ENCODE peak calls at places on chromosomes 16 and 17, in four cellular contexts. D is cardiac fibroblast, R is neural crest cell, W is heart right ventricle. K is an unnamed sample.

GRCh38 chr16:73616186-73616585 is 568.3 kb upstream of the ZFHX3 start:
- DNase-seq in D (no peak), R (no peak), W (no peak), K (peak)

GRCh38 chr17:4101799-4102405 is 40.9 kb downstream of the ZZEF1 start:
- DNase-seq in D (no peak), R (no peak), W (no peak), K (no peak)

GRCh38 chr16:12252616-12253015 is 276.1 kb downstream of the SNX29 start:
- DNase-seq in D (no peak), R (no peak), W (peak), K (no peak)

GRCh38 chr16:31099860-31100638 is 5.5 kb upstream of the VKORC1 start:
- DNase-seq in D (peak), R (no peak), W (no peak), K (peak)

GRCh38 chr17:50763716-50764450 is 3.4 kb downstream of the ANKRD40CL start:
- DNase-seq in D (no peak), R (no peak), W (no peak), K (no peak)

GRCh38 chr17:29151567-29151966 is 28.6 kb downstream of the MYO18A start:
- DNase-seq in D (peak), R (peak), W (no peak), K (peak)

GRCh38 chr16:68993885-68994284 is 111.6 kb upstream of the HAS3 start:
- DNase-seq in D (peak), R (no peak), W (no peak), K (peak)

GRCh38 chr16:59635674-59636073 is 901.6 kb upstream of the GOT2 start:
- DNase-seq in D (peak), R (no peak), W (no peak), K (no peak)

GRCh38 chr16:24497405-24497804 is 42.0 kb upstream of the RBBP6 start:
- DNase-seq in D (peak), R (no peak), W (no peak), K (peak)

GRCh38 chr17:35486920-35487727 is 38.6 kb upstream of the SLFN13 start:
- DNase-seq in D (peak), R (no peak), W (peak), K (peak)

GRCh38 chr17:58352843-58353719 is 1.1 kb upstream of the SUPT4H1 start:
- DNase-seq in D (peak), R (no peak), W (peak), K (no peak)

GRCh38 chr17:7351665-7352558 is at the start of gene KCTD11:
- DNase-seq in D (peak), R (peak), W (peak), K (peak)

DNA sequence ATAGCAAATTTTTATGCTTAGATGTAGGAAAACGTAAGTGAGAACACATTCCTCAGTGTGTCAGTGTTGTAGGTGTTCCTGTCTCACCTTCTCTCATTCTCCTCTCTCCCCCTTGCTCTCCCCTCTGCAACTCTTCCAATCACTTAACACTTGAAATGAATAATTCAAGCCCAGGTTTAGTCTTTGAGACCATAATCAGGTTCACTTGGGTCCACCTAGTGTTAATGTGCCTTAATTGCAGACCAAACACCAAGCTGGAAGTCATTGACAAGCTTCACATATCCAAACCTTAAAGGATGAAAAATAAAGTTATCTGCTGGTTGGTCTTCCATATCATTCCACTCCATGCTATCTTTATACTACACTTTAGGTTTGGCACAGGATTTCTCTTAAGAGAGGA is 37.0 kb downstream of the STXBP4 start:
- DNase-seq in D (peak), R (no peak), W (no peak), K (peak)
- TF ChIP-seq CTCF in D (peak), R (peak), W (no peak), K (peak)

GRCh38 chr16:53821957-53822625 is 118.1 kb downstream of the FTO start:
- DNase-seq in D (peak), R (no peak), W (no peak), K (peak)
- TF ChIP-seq CTCF in D (peak), R (peak), W (no peak), K (no peak)

GRCh38 chr16:85453701-85454100 is 159.4 kb upstream of the GSE1 start:
- DNase-seq in D (no peak), R (no peak), W (no peak), K (no peak)

GRCh38 chr16:85453179-85453678 is 159.9 kb upstream of the GSE1 start:
- DNase-seq in D (no peak), R (no peak), W (no peak), K (no peak)

GRCh38 chr16:85454171-85454883 is 158.8 kb upstream of the GSE1 start:
- DNase-seq in D (no peak), R (no peak), W (no peak), K (no peak)

GRCh38 chr16:85451646-85452363 is 161.3 kb upstream of the GSE1 start:
- DNase-seq in D (no peak), R (no peak), W (no peak), K (no peak)

DNA sequence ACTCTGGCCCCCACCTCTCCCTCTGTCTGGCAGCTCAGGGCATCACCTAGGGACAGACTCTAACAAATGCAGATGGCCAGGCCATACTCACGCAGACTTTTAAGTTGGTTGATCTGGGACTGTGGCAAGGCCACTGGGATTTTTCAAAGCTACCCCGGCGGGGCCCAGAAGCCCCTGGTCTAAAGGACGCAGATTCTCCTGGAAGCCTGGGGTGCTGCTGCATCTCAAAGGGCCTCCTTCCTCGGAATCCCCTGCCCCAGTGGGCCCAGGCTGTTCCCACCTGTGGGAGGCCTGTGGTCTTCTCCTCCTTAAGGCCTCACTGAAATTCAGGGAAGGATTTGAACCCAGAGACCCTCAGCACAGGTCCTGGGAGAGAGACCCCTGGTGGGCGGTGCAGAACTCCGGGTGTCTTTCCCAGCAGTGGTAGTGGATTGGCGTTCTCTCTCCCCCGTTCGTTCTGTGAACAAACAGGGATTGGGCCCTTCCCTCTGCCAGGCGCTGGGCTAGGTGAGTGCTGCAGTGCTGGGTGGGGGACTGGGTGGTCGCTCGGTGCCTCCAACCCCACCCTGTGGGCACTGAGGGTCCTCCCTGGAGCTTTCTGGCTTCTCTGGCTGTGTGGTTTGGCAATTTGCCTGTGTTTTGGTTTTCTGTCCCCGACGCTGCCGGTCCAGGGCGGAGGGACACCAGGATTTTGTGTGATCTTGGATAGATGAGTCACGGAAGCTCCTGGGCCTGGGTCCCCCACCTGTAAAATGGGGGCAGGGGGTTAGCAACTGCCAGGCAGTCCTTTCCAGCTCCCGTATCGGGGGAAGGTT is 160.6 kb upstream of the GSE1 start:
- DNase-seq in D (no peak), R (no peak), W (no peak), K (no peak)
- TF ChIP-seq CTCF in D (no peak), R (no peak), W (no peak), K (no peak)

GRCh38 chr17:67377727-67378443 is 804 bp downstream of the PITPNC1 start:
- DNase-seq in D (peak), R (peak), W (peak), K (peak)
- TF ChIP-seq CTCF in D (peak), R (peak), W (peak), K (peak)

DNA sequence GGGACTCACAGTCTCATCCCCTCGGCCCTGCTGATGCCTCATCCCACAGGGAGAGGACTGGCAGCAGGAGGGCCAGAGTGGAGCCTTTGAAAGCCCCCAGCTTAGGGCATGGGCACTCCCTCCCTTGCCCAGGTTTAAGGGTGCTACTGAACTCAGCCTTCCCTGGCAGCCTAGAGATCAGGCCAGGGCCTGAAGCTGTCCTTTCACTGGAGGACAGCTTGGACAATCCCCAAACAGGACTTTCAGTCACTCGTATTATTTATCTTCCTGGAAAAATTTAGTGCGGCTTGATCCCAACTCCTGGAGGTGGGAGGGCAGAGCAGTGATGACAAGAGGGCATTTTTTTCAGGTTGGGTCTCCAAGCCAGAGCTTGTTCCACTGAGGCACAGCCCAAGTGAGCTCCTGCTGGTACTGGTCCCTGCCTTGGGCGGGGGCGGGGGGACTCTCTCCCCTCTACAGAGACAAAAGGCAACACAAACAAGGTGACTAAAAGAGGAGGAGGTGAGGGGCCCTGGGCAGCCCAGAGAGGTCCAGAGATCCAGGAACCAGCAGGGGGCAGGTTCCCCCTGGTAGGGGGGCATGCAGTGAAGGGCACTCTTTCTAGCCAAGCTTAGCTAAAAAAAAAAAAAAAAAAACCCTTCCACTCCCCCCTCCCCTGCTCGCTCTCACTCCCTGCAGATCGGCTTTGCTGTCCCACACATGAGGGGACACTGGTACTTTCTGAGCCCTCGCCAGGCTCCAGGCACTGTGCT is 1.7 kb downstream of the ZNF385C start:
- DNase-seq in D (no peak), R (no peak), W (no peak), K (no peak)
- TF ChIP-seq CTCF in D (no peak), R (no peak), W (no peak), K (no peak)

DNA sequence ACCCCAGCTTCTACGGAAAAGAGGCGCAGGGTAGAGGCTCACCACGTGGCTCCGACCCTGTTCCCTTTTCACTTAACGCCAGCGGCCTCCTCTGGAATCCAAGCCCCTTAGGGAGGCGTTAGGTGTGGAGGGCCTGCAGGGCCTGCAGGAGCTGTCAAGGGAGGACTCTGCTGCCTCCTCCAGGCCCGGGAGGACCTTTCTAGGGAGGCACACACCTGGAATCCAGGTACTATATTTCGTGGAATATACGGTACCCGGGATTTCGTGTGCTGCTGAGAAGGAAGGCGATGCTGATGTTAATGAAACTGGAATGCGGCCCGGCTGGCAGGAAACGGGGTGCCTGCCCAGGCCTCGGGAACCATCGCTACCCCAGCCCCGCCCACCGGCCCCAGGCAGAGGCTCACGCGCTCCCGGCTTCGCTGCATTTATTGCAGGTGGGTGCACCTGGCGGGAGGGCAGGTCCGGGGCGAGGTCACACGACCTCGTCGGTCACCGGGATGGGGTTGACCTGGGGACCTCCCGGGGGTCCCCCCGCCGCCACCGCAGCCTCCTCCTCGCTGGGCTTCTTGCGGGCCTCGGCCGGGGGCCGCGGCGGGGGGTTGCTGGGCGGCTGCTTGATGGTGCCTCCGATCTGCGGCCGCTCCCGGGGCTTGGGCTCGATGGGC is 4.6 kb downstream of the IL17C start:
- DNase-seq in D (no peak), R (no peak), W (no peak), K (no peak)
- TF ChIP-seq CTCF in D (no peak), R (no peak), W (no peak), K (no peak)

GRCh38 chr17:76538941-76539340 is 903 bp upstream of the PRCD start:
- DNase-seq in D (no peak), R (no peak), W (no peak), K (no peak)

GRCh38 chr17:76542566-76542971 is 2.7 kb downstream of the PRCD start:
- DNase-seq in D (no peak), R (no peak), W (no peak), K (no peak)

GRCh38 chr17:76539631-76540271 is at the start of gene PRCD:
- DNase-seq in D (no peak), R (no peak), W (no peak), K (no peak)

GRCh38 chr17:76541739-76542450 is 2.1 kb downstream of the PRCD start:
- DNase-seq in D (no peak), R (no peak), W (no peak), K (no peak)

GRCh38 chr17:76540381-76541300 is 797 bp downstream of the PRCD start:
- DNase-seq in D (peak), R (peak), W (peak), K (peak)
- TF ChIP-seq CTCF in D (peak), R (peak), W (peak), K (peak)

GRCh38 chr17:80981062-80981902 is 10.4 kb upstream of the CHMP6 start:
- DNase-seq in D (no peak), R (peak), W (peak), K (no peak)
- TF ChIP-seq CTCF in D (peak), R (peak), W (peak), K (peak)

GRCh38 chr16:35908942-35909341 is 2449.5 kb downstream of the TP53TG3F start:
- DNase-seq in D (no peak), R (no peak), W (no peak), K (no peak)
- TF ChIP-seq CTCF in D (no peak), R (no peak), W (no peak), K (peak)

K was measured in MCF 10A.